ENCODE peak calls at places on chromosomes 4 and X, in four cellular contexts. One of them, this sample, is unnamed.

GRCh38 chrX:124634363-124634762 is 288.0 kb downstream of the SH2D1A start:
- DNase-seq in pancreas: no peak
- DNase-seq in CD8-positive, alpha-beta T cell: no peak
- DNase-seq in left lung: no peak
- DNase-seq in this sample: no peak

GRCh38 chr4:104726002-104726401 is 231.3 kb upstream of the CXXC4 start:
- DNase-seq in pancreas: no peak
- DNase-seq in CD8-positive, alpha-beta T cell: no peak
- DNase-seq in left lung: no peak
- DNase-seq in this sample: no peak

GRCh38 chrX:136636121-136636520 is 11.8 kb upstream of the CD40LG start:
- DNase-seq in pancreas: no peak
- DNase-seq in CD8-positive, alpha-beta T cell: no peak
- DNase-seq in left lung: no peak
- DNase-seq in this sample: no peak

GRCh38 chr4:140812916-140813315 is 56.7 kb upstream of the TBC1D9 start:
- DNase-seq in pancreas: no peak
- DNase-seq in CD8-positive, alpha-beta T cell: no peak
- DNase-seq in left lung: no peak
- DNase-seq in this sample: no peak

GRCh38 chr4:81652069-81652478 is 180.4 kb upstream of the RASGEF1B start:
- DNase-seq in pancreas: no peak
- DNase-seq in CD8-positive, alpha-beta T cell: no peak
- DNase-seq in left lung: no peak
- DNase-seq in this sample: no peak

GRCh38 chrX:37353646-37354045 is 4.5 kb downstream of the PRRG1 start:
- DNase-seq in pancreas: no peak
- DNase-seq in CD8-positive, alpha-beta T cell: no peak
- DNase-seq in left lung: no peak
- DNase-seq in this sample: no peak

GRCh38 chr4:178937130-178937529 is 1494.9 kb upstream of the AGA start:
- DNase-seq in pancreas: no peak
- DNase-seq in CD8-positive, alpha-beta T cell: no peak
- DNase-seq in left lung: no peak
- DNase-seq in this sample: no peak

GRCh38 chr4:24519649-24520048 is 64.7 kb downstream of the DHX15 start:
- DNase-seq in pancreas: no peak
- DNase-seq in CD8-positive, alpha-beta T cell: no peak
- DNase-seq in left lung: no peak
- DNase-seq in this sample: no peak

GRCh38 chr4:166252487-166253402 is 379.7 kb downstream of the TLL1 start:
- DNase-seq in pancreas: no peak
- DNase-seq in CD8-positive, alpha-beta T cell: no peak
- DNase-seq in left lung: no peak
- DNase-seq in this sample: no peak

GRCh38 chrX:29172880-29173279 is 585.6 kb downstream of the IL1RAPL1 start:
- DNase-seq in pancreas: no peak
- DNase-seq in CD8-positive, alpha-beta T cell: no peak
- DNase-seq in left lung: no peak
- DNase-seq in this sample: no peak

GRCh38 chrX:19886888-19887531 is 390 bp downstream of the SH3KBP1 start:
- DNase-seq in pancreas: peak
- DNase-seq in CD8-positive, alpha-beta T cell: no peak
- DNase-seq in left lung: peak
- DNase-seq in this sample: peak

GRCh38 chr4:2320746-2321145 is 58.8 kb upstream of the MXD4 start:
- DNase-seq in pancreas: no peak
- DNase-seq in CD8-positive, alpha-beta T cell: no peak
- DNase-seq in left lung: no peak
- DNase-seq in this sample: no peak

GRCh38 chr4:118112117-118112516 is 77.8 kb downstream of the NDST3 start:
- DNase-seq in pancreas: no peak
- DNase-seq in CD8-positive, alpha-beta T cell: no peak
- DNase-seq in left lung: no peak
- DNase-seq in this sample: no peak

GRCh38 chrX:57211906-57212305 is 74.6 kb upstream of the FAAH2 start:
- DNase-seq in pancreas: no peak
- DNase-seq in CD8-positive, alpha-beta T cell: no peak
- DNase-seq in left lung: no peak
- DNase-seq in this sample: no peak

DNA sequence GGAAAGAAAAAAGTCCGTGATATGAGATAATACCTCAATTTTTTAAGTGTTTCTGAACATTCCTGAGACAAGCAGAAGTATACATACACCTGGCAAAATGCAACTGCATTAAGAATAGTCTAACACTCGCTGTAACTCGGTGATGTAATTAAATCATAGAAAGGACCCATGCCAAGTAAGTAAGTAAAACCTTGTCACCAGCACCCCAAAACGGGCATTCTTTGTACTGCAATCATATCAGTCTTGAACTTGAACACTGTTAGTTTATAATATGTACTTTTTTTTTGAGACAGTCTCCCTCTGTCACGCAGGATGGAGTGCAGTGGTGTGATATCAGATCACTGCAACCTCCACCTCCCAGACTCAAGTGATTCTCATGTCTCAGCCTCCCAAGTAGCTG is 47.4 kb downstream of the SMIM14 start:
- DNase-seq in pancreas: no peak
- DNase-seq in CD8-positive, alpha-beta T cell: no peak
- DNase-seq in left lung: no peak
- DNase-seq in this sample: no peak
- TF ChIP-seq CTCF in pancreas: no peak
- TF ChIP-seq CTCF in CD8-positive, alpha-beta T cell: no peak
- TF ChIP-seq CTCF in left lung: no peak
- TF ChIP-seq CTCF in this sample: no peak

DNA sequence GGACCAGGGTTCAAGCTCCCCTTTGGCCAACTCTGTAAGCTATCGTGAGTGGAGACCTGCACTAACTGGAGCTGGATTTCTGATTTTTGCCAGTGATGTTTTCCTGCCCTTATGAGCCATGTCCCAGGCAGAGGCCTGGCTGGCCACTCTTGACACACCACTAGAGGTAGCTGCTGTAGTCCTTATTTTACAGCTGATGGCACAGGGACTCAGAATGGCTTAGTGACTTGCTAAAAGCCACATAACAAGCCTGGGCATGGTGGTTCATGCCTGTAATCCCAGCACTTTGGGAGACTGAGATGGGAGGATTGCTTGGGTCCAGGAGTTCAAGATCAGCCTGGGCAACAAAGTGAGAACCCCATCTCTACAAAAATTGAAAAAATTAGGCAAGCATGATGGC is 33.4 kb downstream of the CYTL1 start:
- DNase-seq in pancreas: no peak
- DNase-seq in CD8-positive, alpha-beta T cell: no peak
- DNase-seq in left lung: no peak
- DNase-seq in this sample: no peak
- TF ChIP-seq CTCF in pancreas: no peak
- TF ChIP-seq CTCF in CD8-positive, alpha-beta T cell: no peak
- TF ChIP-seq CTCF in left lung: no peak
- TF ChIP-seq CTCF in this sample: no peak

DNA sequence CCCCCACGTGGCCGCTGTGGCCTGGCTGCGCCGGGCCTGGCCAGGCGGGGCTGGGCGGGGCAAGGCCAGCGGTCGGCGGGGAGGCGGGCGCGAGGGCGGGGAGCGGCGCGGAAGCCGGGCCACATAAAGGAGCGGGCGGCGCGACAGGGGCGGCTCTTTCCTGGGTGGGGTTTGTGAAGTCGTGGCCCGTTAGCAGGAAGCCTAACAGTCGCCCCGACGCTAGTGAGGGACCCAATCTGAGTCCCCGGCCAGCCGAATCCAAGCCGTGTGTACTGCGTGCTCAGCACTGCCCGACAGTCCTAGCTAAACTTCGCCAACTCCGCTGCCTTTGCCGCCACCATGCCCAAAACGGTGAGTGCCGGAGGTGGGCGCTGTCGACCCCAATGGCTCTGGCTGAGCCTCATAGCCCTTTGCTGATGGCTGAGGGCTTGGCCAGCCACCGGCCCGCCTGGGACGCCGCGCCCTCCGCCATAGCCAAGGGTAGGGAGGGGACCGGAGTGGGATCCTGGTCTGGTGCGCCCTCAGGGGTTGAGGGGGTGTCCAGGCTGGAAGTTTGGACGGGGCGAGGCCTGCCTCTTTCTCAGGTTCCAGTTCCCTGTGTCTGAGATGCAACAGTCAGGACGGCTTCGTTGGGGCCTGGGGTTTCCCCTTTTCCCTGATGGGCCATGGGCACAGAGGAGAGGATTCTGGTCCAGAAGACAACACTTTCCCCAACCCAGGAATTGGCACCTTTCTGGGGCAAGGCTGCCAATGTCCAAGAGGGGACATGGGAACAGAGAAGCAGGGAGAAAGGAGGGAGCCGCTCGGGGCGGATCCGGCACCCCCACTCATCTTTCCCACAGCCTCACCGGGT is at the start of gene MSN:
- DNase-seq in pancreas: peak
- DNase-seq in CD8-positive, alpha-beta T cell: peak
- DNase-seq in left lung: peak
- DNase-seq in this sample: peak
- TF ChIP-seq CTCF in pancreas: no peak
- TF ChIP-seq CTCF in CD8-positive, alpha-beta T cell: no peak
- TF ChIP-seq CTCF in left lung: no peak
- TF ChIP-seq CTCF in this sample: no peak

GRCh38 chr4:74005528-74005927 is 7.1 kb upstream of the CXCL5 start:
- DNase-seq in pancreas: no peak
- DNase-seq in CD8-positive, alpha-beta T cell: no peak
- DNase-seq in left lung: no peak
- DNase-seq in this sample: no peak
- TF ChIP-seq CTCF in pancreas: no peak
- TF ChIP-seq CTCF in CD8-positive, alpha-beta T cell: no peak
- TF ChIP-seq CTCF in left lung: no peak
- TF ChIP-seq CTCF in this sample: no peak

GRCh38 chr4:36414248-36414647 is 132.8 kb downstream of the DTHD1 start:
- DNase-seq in pancreas: no peak
- DNase-seq in CD8-positive, alpha-beta T cell: no peak
- DNase-seq in left lung: no peak
- DNase-seq in this sample: no peak
- TF ChIP-seq CTCF in pancreas: no peak
- TF ChIP-seq CTCF in CD8-positive, alpha-beta T cell: no peak
- TF ChIP-seq CTCF in left lung: no peak
- TF ChIP-seq CTCF in this sample: no peak

GRCh38 chrX:12446342-12447075 is 308.2 kb downstream of the FRMPD4 start:
- DNase-seq in pancreas: no peak
- DNase-seq in CD8-positive, alpha-beta T cell: no peak
- DNase-seq in left lung: no peak
- DNase-seq in this sample: no peak

GRCh38 chrX:12443534-12444098 is 305.3 kb downstream of the FRMPD4 start:
- DNase-seq in pancreas: no peak
- DNase-seq in CD8-positive, alpha-beta T cell: no peak
- DNase-seq in left lung: no peak
- DNase-seq in this sample: no peak

GRCh38 chrX:12452268-12452667 is 314.0 kb downstream of the FRMPD4 start:
- DNase-seq in pancreas: no peak
- DNase-seq in CD8-positive, alpha-beta T cell: no peak
- DNase-seq in left lung: no peak
- DNase-seq in this sample: no peak

GRCh38 chrX:12447448-12448154 is 309.3 kb downstream of the FRMPD4 start:
- DNase-seq in pancreas: no peak
- DNase-seq in CD8-positive, alpha-beta T cell: no peak
- DNase-seq in left lung: no peak
- DNase-seq in this sample: no peak
- TF ChIP-seq CTCF in pancreas: no peak
- TF ChIP-seq CTCF in CD8-positive, alpha-beta T cell: no peak
- TF ChIP-seq CTCF in left lung: no peak
- TF ChIP-seq CTCF in this sample: no peak

GRCh38 chrX:23901805-23902204 is 5.9 kb downstream of the APOO start:
- DNase-seq in pancreas: no peak
- DNase-seq in CD8-positive, alpha-beta T cell: no peak
- DNase-seq in left lung: no peak
- DNase-seq in this sample: no peak
- TF ChIP-seq CTCF in pancreas: peak
- TF ChIP-seq CTCF in CD8-positive, alpha-beta T cell: no peak
- TF ChIP-seq CTCF in left lung: peak
- TF ChIP-seq CTCF in this sample: no peak

GRCh38 chrX:48539345-48540014 is at the start of gene TBC1D25:
- DNase-seq in pancreas: peak
- DNase-seq in CD8-positive, alpha-beta T cell: peak
- DNase-seq in left lung: peak
- DNase-seq in this sample: peak
- TF ChIP-seq CTCF in pancreas: no peak
- TF ChIP-seq CTCF in CD8-positive, alpha-beta T cell: no peak
- TF ChIP-seq CTCF in left lung: no peak
- TF ChIP-seq CTCF in this sample: no peak

GRCh38 chr4:60129740-60130139 is 1070.4 kb upstream of the ADGRL3 start:
- DNase-seq in pancreas: no peak
- DNase-seq in CD8-positive, alpha-beta T cell: no peak
- DNase-seq in left lung: no peak
- DNase-seq in this sample: no peak

GRCh38 chr4:60134106-60134505 is 1066.0 kb upstream of the ADGRL3 start:
- DNase-seq in pancreas: no peak
- DNase-seq in CD8-positive, alpha-beta T cell: no peak
- DNase-seq in left lung: no peak
- DNase-seq in this sample: no peak

GRCh38 chr4:60133414-60133813 is 1066.7 kb upstream of the ADGRL3 start:
- DNase-seq in pancreas: no peak
- DNase-seq in CD8-positive, alpha-beta T cell: no peak
- DNase-seq in left lung: no peak
- DNase-seq in this sample: no peak

DNA sequence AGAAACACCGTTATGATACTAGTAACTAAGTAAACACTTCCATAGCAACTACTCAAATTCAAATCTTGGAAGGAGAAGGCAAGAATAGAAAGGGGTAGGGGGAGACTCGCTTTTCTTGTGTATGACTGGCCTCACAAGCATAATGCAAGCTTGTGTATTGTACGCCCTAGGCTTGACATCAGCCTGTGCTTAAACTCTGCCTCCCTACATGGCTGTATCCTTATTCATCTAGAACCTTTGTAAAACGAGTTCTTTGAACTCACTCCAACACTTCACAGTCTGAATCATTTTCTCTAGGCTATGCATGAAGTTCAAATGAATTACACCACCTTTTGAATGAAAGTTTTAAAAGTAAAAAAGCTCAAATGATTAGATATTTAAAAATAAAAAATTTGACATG is 1071.2 kb upstream of the ADGRL3 start:
- DNase-seq in pancreas: no peak
- DNase-seq in CD8-positive, alpha-beta T cell: no peak
- DNase-seq in left lung: no peak
- DNase-seq in this sample: no peak
- TF ChIP-seq CTCF in pancreas: no peak
- TF ChIP-seq CTCF in CD8-positive, alpha-beta T cell: no peak
- TF ChIP-seq CTCF in left lung: no peak
- TF ChIP-seq CTCF in this sample: no peak

GRCh38 chr4:97027989-97028388 is 1115.3 kb downstream of the STPG2 start:
- DNase-seq in pancreas: no peak
- DNase-seq in CD8-positive, alpha-beta T cell: no peak
- DNase-seq in left lung: no peak
- DNase-seq in this sample: no peak

GRCh38 chr4:97028785-97029184 is 1114.5 kb downstream of the STPG2 start:
- DNase-seq in pancreas: no peak
- DNase-seq in CD8-positive, alpha-beta T cell: no peak
- DNase-seq in left lung: no peak
- DNase-seq in this sample: no peak
- TF ChIP-seq CTCF in pancreas: no peak
- TF ChIP-seq CTCF in CD8-positive, alpha-beta T cell: no peak
- TF ChIP-seq CTCF in left lung: no peak
- TF ChIP-seq CTCF in this sample: no peak